ENCODE peak calls at places on chromosomes 7 and 10, in nine cellular contexts. Q is sigmoid colon, V is stomach, F is ovary, S is GM12878, D is SK-N-SH, G is A549, X is K562, M is transverse colon. T is an unnamed sample.

GRCh38 chr7:73582664-73583202 is 4.4 kb upstream of the TBL2 start:
- DNase-seq in D (no peak), Q (no peak), G (no peak), M (no peak), F (no peak), X (no peak), S (no peak), V (no peak), T (no peak)

GRCh38 chr10:18157909-18158308 is 17.7 kb downstream of the CACNB2 start:
- DNase-seq in G (no peak), D (no peak), M (no peak), V (no peak), X (no peak), Q (no peak), F (no peak), S (no peak), T (no peak)

GRCh38 chr7:17408245-17408903 is 109.9 kb downstream of the AHR start:
- DNase-seq in F (peak), V (peak), S (no peak), M (peak), X (no peak), Q (peak), G (peak), D (no peak), T (no peak)

GRCh38 chr10:49398986-49399385 is 3.1 kb upstream of the DRGX start:
- DNase-seq in X (no peak), Q (no peak), V (no peak), G (no peak), M (no peak), F (no peak), D (no peak), S (no peak), T (no peak)

GRCh38 chr10:124987788-124988187 is 45.9 kb downstream of the ZRANB1 start:
- DNase-seq in X (no peak), M (no peak), G (no peak), F (no peak), D (no peak), V (no peak), Q (no peak), S (no peak), T (no peak)

GRCh38 chr7:41745451-41745850 is 42.6 kb upstream of the INHBA start:
- DNase-seq in V (no peak), G (no peak), X (no peak), S (no peak), Q (no peak), D (no peak), F (no peak), M (no peak), T (no peak)

GRCh38 chr7:120805636-120806388 is 52.1 kb downstream of the TSPAN12 start:
- DNase-seq in Q (no peak), S (peak), M (peak), G (peak), X (peak), V (peak), D (peak), F (peak), T (peak)

GRCh38 chr7:130096243-130096827 is 26.0 kb downstream of the KLHDC10 start:
- DNase-seq in V (no peak), S (no peak), D (no peak), Q (no peak), F (no peak), M (no peak), X (no peak), G (no peak), T (no peak)

GRCh38 chr10:73493781-73494180 is 2.0 kb downstream of the PPP3CB start:
- DNase-seq in M (no peak), G (no peak), D (no peak), Q (no peak), V (no peak), F (no peak), X (no peak), S (no peak), T (no peak)

GRCh38 chr7:85030893-85031292 is 156.0 kb downstream of the SEMA3D start:
- DNase-seq in Q (no peak), M (no peak), G (peak), S (no peak), X (peak), F (no peak), V (no peak), D (peak), T (no peak)

GRCh38 chr7:109964780-109965179 is 1126.1 kb upstream of the LRRN3 start:
- DNase-seq in Q (no peak), X (no peak), F (no peak), D (no peak), S (no peak), M (no peak), G (peak), V (no peak), T (no peak)

GRCh38 chr7:138249975-138250374 is 173.7 kb downstream of the AKR1D1 start:
- DNase-seq in S (no peak), M (no peak), G (no peak), Q (no peak), D (no peak), F (no peak), X (no peak), V (no peak), T (no peak)

GRCh38 chr7:2195403-2196246 is 37.1 kb downstream of the MAD1L1 start:
- DNase-seq in X (no peak), G (no peak), Q (no peak), S (no peak), F (no peak), D (no peak), M (no peak), V (peak), T (no peak)

GRCh38 chr7:14446231-14446630 is 456.3 kb downstream of the DGKB start:
- DNase-seq in M (no peak), D (no peak), S (no peak), X (no peak), F (no peak), Q (no peak), V (no peak), G (no peak), T (no peak)

GRCh38 chr10:108348215-108348614 is 1183.7 kb upstream of the SORCS1 start:
- DNase-seq in Q (no peak), M (no peak), F (no peak), S (no peak), D (no peak), V (no peak), X (no peak), G (no peak), T (no peak)

GRCh38 chr10:111748184-111748583 is 435.4 kb downstream of the GPAM start:
- DNase-seq in D (no peak), F (no peak), Q (no peak), G (no peak), X (no peak), S (no peak), V (no peak), M (no peak), T (no peak)

GRCh38 chr7:126700807-126701604 is 551.7 kb downstream of the GRM8 start:
- DNase-seq in G (peak), V (no peak), M (peak), Q (no peak), D (peak), F (no peak), X (peak), S (peak), T (peak)

GRCh38 chr7:30755384-30756154 is 3.6 kb downstream of the INMT start:
- DNase-seq in S (no peak), V (no peak), D (peak), M (no peak), F (no peak), Q (peak), X (no peak), G (no peak), T (peak)

GRCh38 chr10:79435271-79436065 is 10.0 kb downstream of the ZCCHC24 start:
- DNase-seq in G (no peak), S (no peak), Q (peak), D (no peak), F (peak), M (no peak), X (no peak), V (no peak), T (no peak)

GRCh38 chr7:28536259-28536658 is 123.9 kb downstream of the CREB5 start:
- DNase-seq in V (no peak), S (no peak), F (no peak), X (no peak), M (no peak), Q (peak), D (no peak), G (peak), T (no peak)

GRCh38 chr7:33325754-33326484 is 196.6 kb downstream of the BBS9 start:
- DNase-seq in X (no peak), Q (no peak), S (no peak), M (no peak), V (no peak), D (no peak), G (no peak), F (no peak), T (peak)

GRCh38 chr10:44033008-44033407 is 351.9 kb downstream of the CXCL12 start:
- DNase-seq in Q (no peak), S (no peak), X (no peak), F (no peak), V (no peak), G (no peak), M (no peak), D (no peak), T (no peak)

GRCh38 chr7:31633894-31634494 is 53.0 kb upstream of the PPP1R17 start:
- DNase-seq in D (peak), Q (no peak), G (peak), X (peak), F (no peak), V (peak), M (peak), S (no peak), T (peak)

GRCh38 chr10:58972576-58973234 is 203.7 kb upstream of the PHYHIPL start:
- DNase-seq in V (no peak), M (no peak), G (no peak), F (no peak), S (no peak), X (no peak), D (peak), Q (no peak), T (no peak)

GRCh38 chr10:93435621-93436385 is 46.3 kb downstream of the MYOF start:
- DNase-seq in D (no peak), F (no peak), G (peak), V (no peak), M (no peak), Q (peak), X (no peak), S (no peak), T (peak)

GRCh38 chr10:79196470-79197461 is 128.0 kb downstream of the ZMIZ1 start:
- DNase-seq in X (peak), M (peak), V (peak), G (peak), D (peak), Q (peak), S (no peak), F (peak), T (peak)

GRCh38 chr10:113279262-113279661 is 273.6 kb upstream of the HABP2 start:
- DNase-seq in V (no peak), D (no peak), Q (no peak), S (no peak), M (no peak), X (no peak), G (no peak), F (no peak), T (no peak)

GRCh38 chr7:7203813-7204575 is 21.6 kb downstream of the C1GALT1 start:
- DNase-seq in F (no peak), Q (no peak), S (no peak), M (no peak), V (no peak), X (no peak), G (no peak), D (no peak), T (no peak)

GRCh38 chr10:73076361-73077183 is 20.1 kb downstream of the P4HA1 start:
- DNase-seq in M (peak), G (no peak), F (peak), Q (peak), S (no peak), X (no peak), D (no peak), V (peak), T (no peak)

GRCh38 chr10:86658261-86658741 is 4.0 kb downstream of the OPN4 start:
- DNase-seq in S (no peak), Q (peak), G (no peak), F (no peak), V (no peak), M (peak), X (no peak), D (peak), T (no peak)

GRCh38 chr10:24209946-24210491 is 1.1 kb downstream of the KIAA1217 start:
- DNase-seq in X (no peak), G (peak), Q (no peak), M (no peak), F (peak), D (peak), V (no peak), S (peak), T (no peak)

GRCh38 chr10:7417103-7417623 is 6.3 kb upstream of the SFMBT2 start:
- DNase-seq in D (no peak), M (no peak), V (no peak), Q (no peak), G (peak), S (no peak), F (no peak), X (no peak), T (no peak)

GRCh38 chr7:129332354-129333056 is 101.7 kb upstream of the STRIP2 start:
- DNase-seq in D (no peak), V (no peak), G (peak), Q (no peak), M (no peak), F (no peak), X (no peak), S (no peak), T (no peak)

GRCh38 chr7:39434012-39434411 is 132.2 kb upstream of the YAE1 start:
- DNase-seq in G (no peak), F (no peak), D (no peak), Q (no peak), M (no peak), X (no peak), S (no peak), V (no peak), T (no peak)
- TF ChIP-seq EP300 in G (no peak), F (no peak), D (no peak), Q (no peak), M (no peak), X (no peak), S (no peak), V (no peak), T (no peak)

DNA sequence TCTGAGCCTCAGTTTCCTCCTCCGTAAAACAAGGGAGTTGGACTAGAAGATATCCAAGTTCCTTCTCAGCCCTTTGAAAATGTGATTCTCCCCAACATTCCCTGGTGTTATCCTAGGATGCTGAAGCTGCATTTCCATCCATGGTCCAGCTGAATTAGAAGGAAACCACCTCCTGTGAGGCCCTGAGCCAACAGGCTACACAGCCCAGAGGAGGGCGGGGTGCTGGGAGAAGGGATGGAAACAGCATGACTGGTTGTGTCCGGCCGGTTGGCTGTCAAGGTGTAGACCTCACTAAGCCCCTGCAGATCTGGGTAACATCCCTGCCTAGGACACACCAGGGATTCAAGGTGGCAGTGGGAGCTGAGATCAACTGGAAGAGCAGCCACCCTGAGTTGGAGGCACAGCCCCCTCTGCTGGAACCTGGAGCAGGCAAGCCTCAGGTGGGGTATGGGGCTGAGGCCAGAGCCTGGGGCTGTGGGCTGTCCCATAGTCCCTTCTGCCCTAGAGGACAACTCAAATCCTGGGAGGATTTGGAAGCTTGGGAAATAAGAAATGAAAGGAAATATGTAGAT is 72.0 kb downstream of the PAX2 start:
- DNase-seq in X (peak), M (no peak), G (no peak), V (no peak), D (no peak), Q (peak), S (no peak), F (no peak), T (no peak)
- TF ChIP-seq CTCF in X (no peak), M (no peak), G (no peak), V (no peak), D (no peak), Q (no peak), S (peak), F (no peak), T (no peak)

GRCh38 chr7:38178004-38178694 is at the start of gene STARD3NL:
- DNase-seq in Q (peak), M (peak), S (peak), X (peak), G (peak), V (peak), D (peak), F (peak), T (peak)

GRCh38 chr7:38179719-38180333 is 1.8 kb downstream of the STARD3NL start:
- DNase-seq in G (no peak), Q (no peak), M (no peak), S (no peak), X (no peak), D (no peak), F (no peak), V (no peak), T (no peak)

GRCh38 chr7:38181111-38181510 is 3.1 kb downstream of the STARD3NL start:
- DNase-seq in Q (no peak), D (no peak), G (no peak), V (no peak), F (no peak), S (no peak), X (no peak), M (no peak), T (no peak)

GRCh38 chr7:38177621-38178003 is 433 bp upstream of the STARD3NL start:
- DNase-seq in V (no peak), D (no peak), S (no peak), F (no peak), G (no peak), X (no peak), M (no peak), Q (no peak), T (no peak)

GRCh38 chr7:38178695-38179344 is 775 bp downstream of the STARD3NL start:
- DNase-seq in F (no peak), M (no peak), D (no peak), G (no peak), X (no peak), S (no peak), Q (no peak), V (no peak), T (no peak)
- TF ChIP-seq EP300 in F (no peak), M (no peak), D (no peak), G (no peak), X (no peak), S (no peak), Q (no peak), V (no peak), T (no peak)

GRCh38 chr7:701086-701671 is 25.3 kb upstream of the DNAAF5 start:
- DNase-seq in S (no peak), Q (peak), X (no peak), F (no peak), D (no peak), M (no peak), V (no peak), G (no peak), T (no peak)
- TF ChIP-seq CTCF in S (no peak), Q (no peak), X (no peak), F (no peak), D (no peak), M (no peak), V (no peak), G (no peak), T (no peak)

GRCh38 chr7:116776610-116777289 is 85.6 kb upstream of the CAPZA2 start:
- DNase-seq in S (peak), Q (no peak), X (no peak), V (no peak), F (no peak), M (no peak), D (no peak), G (peak), T (no peak)
- TF ChIP-seq EP300 in S (no peak), Q (no peak), X (no peak), V (no peak), F (no peak), M (no peak), D (peak), G (peak), T (no peak)

GRCh38 chr10:1368772-1369171 is 312.6 kb downstream of the WDR37 start:
- DNase-seq in Q (no peak), S (no peak), M (peak), D (peak), V (peak), X (peak), F (no peak), G (peak), T (no peak)
- TF ChIP-seq CTCF in Q (no peak), S (peak), M (peak), D (no peak), V (no peak), X (peak), F (no peak), G (peak), T (no peak)

GRCh38 chr10:29482591-29483421 is 152.0 kb downstream of the SVIL start:
- DNase-seq in S (no peak), V (no peak), D (peak), F (no peak), M (no peak), Q (peak), G (no peak), X (no peak), T (no peak)
- TF ChIP-seq EP300 in S (no peak), V (no peak), D (no peak), F (no peak), M (no peak), Q (no peak), G (no peak), X (no peak), T (no peak)

DNA sequence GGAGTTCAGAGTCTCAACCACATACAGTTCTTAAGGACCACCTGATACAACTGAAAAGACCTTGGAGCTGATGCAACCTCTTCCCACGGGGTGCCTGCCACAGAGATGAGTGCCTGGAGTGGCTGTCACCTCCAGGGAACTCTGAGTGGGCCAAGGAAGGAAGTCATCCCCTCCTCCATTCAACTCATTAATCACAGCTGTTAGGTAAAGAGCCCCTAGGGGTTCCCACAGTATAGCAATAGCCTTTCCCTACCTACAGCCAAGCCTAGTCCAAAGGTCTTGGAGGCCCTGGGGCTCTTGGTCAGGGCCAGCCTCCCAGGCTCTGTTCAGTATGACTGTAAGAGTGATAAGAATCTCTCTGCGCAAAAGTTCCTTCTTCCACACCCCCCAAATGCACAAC is 70.4 kb upstream of the NFE2L3 start:
- DNase-seq in S (no peak), X (no peak), Q (no peak), V (no peak), D (no peak), F (no peak), M (peak), G (no peak), T (no peak)
- TF ChIP-seq CTCF in S (no peak), X (no peak), Q (no peak), V (no peak), D (no peak), F (no peak), M (no peak), G (no peak), T (no peak)

T was measured in upper lobe of left lung.